ENCODE peak calls at places on chromosomes 1 and 21, in six cellular contexts. H is left kidney; D is HuH-7.5; V is fibroblast of villous mesenchyme; Q is head of caudate nucleus; J is stimulated activated naive CD8-positive, alpha-beta T cell treated with anti-CD3 and anti-CD28 coated beads, Interleukin-15, Interleukin-2, amounts not matched to agents 100 U/mL and 50 U/mL, for 24 hours. A is an unnamed sample.

GRCh38 chr1:218123968-218124367 is 161.1 kb upstream of the RRP15 start:
- DNase-seq in H (no peak), D (no peak), V (no peak), Q (no peak), J (no peak), A (peak)

GRCh38 chr1:209584186-209584776 is 767 bp downstream of the CAMK1G start:
- DNase-seq in H (peak), D (no peak), V (peak), Q (no peak), J (no peak), A (no peak)

GRCh38 chr21:45416619-45417018 is 11.7 kb downstream of the COL18A1 start:
- DNase-seq in H (no peak), D (no peak), V (no peak), Q (no peak), J (no peak), A (no peak)

GRCh38 chr1:91863498-91863897 is 22.5 kb downstream of the TGFBR3 start:
- DNase-seq in H (no peak), D (no peak), V (peak), Q (no peak), J (no peak), A (no peak)

GRCh38 chr1:162733336-162733590 is 57.2 kb upstream of the HSD17B7 start:
- DNase-seq in H (no peak), D (no peak), V (no peak), Q (no peak), J (no peak), A (no peak)

GRCh38 chr1:57424231-57425027 is 569 bp upstream of the DAB1 start:
- DNase-seq in H (peak), D (peak), V (peak), Q (peak), J (no peak), A (peak)

GRCh38 chr1:26730695-26731094 is 34.9 kb downstream of the ARID1A start:
- DNase-seq in H (no peak), D (no peak), V (peak), Q (no peak), J (no peak), A (no peak)

GRCh38 chr1:100581096-100581705 is 43.3 kb downstream of the GPR88 start:
- DNase-seq in H (no peak), D (no peak), V (no peak), Q (no peak), J (peak), A (no peak)

GRCh38 chr21:39073063-39073462 is 110.2 kb downstream of the PSMG1 start:
- DNase-seq in H (no peak), D (no peak), V (no peak), Q (no peak), J (no peak), A (no peak)

GRCh38 chr1:108955111-108955510 is 8.2 kb downstream of the CLCC1 start:
- DNase-seq in H (no peak), D (no peak), V (no peak), Q (no peak), J (no peak), A (no peak)

GRCh38 chr1:67853704-67854103 is 20.4 kb upstream of the GNG12 start:
- DNase-seq in H (peak), D (peak), V (peak), Q (no peak), J (peak), A (peak)

GRCh38 chr1:233347338-233347737 is 19.8 kb downstream of the MAP3K21 start:
- DNase-seq in H (no peak), D (no peak), V (no peak), Q (no peak), J (no peak), A (no peak)

GRCh38 chr1:37234941-37235418 is 200.7 kb upstream of the GRIK3 start:
- DNase-seq in H (peak), D (no peak), V (no peak), Q (peak), J (no peak), A (peak)

GRCh38 chr1:155022927-155023236 is 10.7 kb downstream of the DCST2 start:
- DNase-seq in H (no peak), D (no peak), V (no peak), Q (no peak), J (no peak), A (peak)

GRCh38 chr21:45383111-45383614 is 21.8 kb upstream of the COL18A1 start:
- DNase-seq in H (no peak), D (no peak), V (no peak), Q (no peak), J (no peak), A (peak)

GRCh38 chr1:233512538-233512937 is 101.4 kb upstream of the KCNK1 start:
- DNase-seq in H (no peak), D (no peak), V (no peak), Q (no peak), J (no peak), A (no peak)

GRCh38 chr1:16080422-16081150 is 7.1 kb upstream of the FAM131C start:
- DNase-seq in H (no peak), D (no peak), V (no peak), Q (no peak), J (no peak), A (no peak)

GRCh38 chr1:154502066-154502741 is at the start of the genes SHE and TDRD10:
- DNase-seq in H (peak), D (no peak), V (no peak), Q (no peak), J (peak), A (no peak)

GRCh38 chr1:229192031-229192430 is 78.9 kb upstream of the RAB4A start:
- DNase-seq in H (no peak), D (no peak), V (peak), Q (no peak), J (no peak), A (no peak)

GRCh38 chr1:147080671-147081394 is 91.4 kb downstream of the PRKAB2 start:
- DNase-seq in H (peak), D (no peak), V (no peak), Q (no peak), J (no peak), A (no peak)

GRCh38 chr1:5567839-5568238 is 424.4 kb downstream of the NPHP4 start:
- DNase-seq in H (no peak), D (no peak), V (no peak), Q (no peak), J (no peak), A (no peak)

GRCh38 chr1:87167157-87167810 is 161.4 kb upstream of the LMO4 start:
- DNase-seq in H (no peak), D (no peak), V (no peak), Q (no peak), J (no peak), A (no peak)

GRCh38 chr1:147723691-147724323 is 36.6 kb downstream of the GJA5 start:
- DNase-seq in H (peak), D (peak), V (peak), Q (no peak), J (peak), A (peak)

GRCh38 chr1:197195100-197195499 is 48.6 kb upstream of the ASPM start:
- DNase-seq in H (no peak), D (no peak), V (no peak), Q (no peak), J (no peak), A (no peak)

GRCh38 chr21:31195334-31196015 is 148.6 kb downstream of the TIAM1 start:
- DNase-seq in H (no peak), D (no peak), V (no peak), Q (no peak), J (no peak), A (no peak)

GRCh38 chr1:213997031-213997771 is 9.4 kb downstream of the PROX1 start:
- DNase-seq in H (no peak), D (no peak), V (no peak), Q (peak), J (no peak), A (no peak)

GRCh38 chr1:181508486-181509165 is 25.3 kb downstream of the CACNA1E start:
- DNase-seq in H (no peak), D (no peak), V (peak), Q (no peak), J (no peak), A (no peak)

GRCh38 chr1:174031099-174031498 is 8.9 kb upstream of the RC3H1 start:
- DNase-seq in H (no peak), D (no peak), V (no peak), Q (no peak), J (no peak), A (no peak)

GRCh38 chr1:154863702-154864174 is 6.3 kb downstream of the KCNN3 start:
- DNase-seq in H (peak), D (peak), V (peak), Q (no peak), J (peak), A (peak)

GRCh38 chr1:7621334-7622219 is 149.5 kb upstream of the VAMP3 start:
- DNase-seq in H (peak), D (no peak), V (no peak), Q (no peak), J (no peak), A (no peak)

GRCh38 chr21:35095859-35096291 is 46.8 kb upstream of the RUNX1 start:
- DNase-seq in H (no peak), D (no peak), V (peak), Q (no peak), J (no peak), A (no peak)

GRCh38 chr1:212070720-212071302 is 35.3 kb downstream of the DTL start:
- DNase-seq in H (peak), D (no peak), V (peak), Q (no peak), J (no peak), A (peak)

GRCh38 chr1:1962752-1963151 is 40.8 kb downstream of the CFAP74 start:
- DNase-seq in H (no peak), D (no peak), V (no peak), Q (no peak), J (no peak), A (no peak)

GRCh38 chr1:26961826-26962225 is 1.6 kb upstream of the KDF1 start:
- DNase-seq in H (no peak), D (no peak), V (peak), Q (no peak), J (no peak), A (no peak)

GRCh38 chr1:40857737-40858136 is 4.4 kb downstream of the CITED4 start:
- DNase-seq in H (no peak), D (no peak), V (no peak), Q (no peak), J (no peak), A (peak)

GRCh38 chr1:224592636-224593579 is 23.2 kb upstream of the CNIH3 start:
- DNase-seq in H (no peak), D (no peak), V (peak), Q (no peak), J (no peak), A (peak)

GRCh38 chr1:152018537-152018936 is 18.3 kb downstream of the S100A11 start:
- DNase-seq in H (peak), D (no peak), V (peak), Q (no peak), J (peak), A (peak)

GRCh38 chr1:67647036-67647798 is 37.8 kb upstream of the GADD45A start:
- DNase-seq in H (no peak), D (no peak), V (peak), Q (no peak), J (no peak), A (peak)

GRCh38 chr1:10601342-10602060 is 126.8 kb downstream of the PEX14 start:
- DNase-seq in H (peak), D (no peak), V (no peak), Q (no peak), J (no peak), A (no peak)

A was measured in NCI-H69.